ENCODE peak calls at places on chromosomes 5 and 9, in nine cellular contexts. C is GM13977, F is AG10803, E is natural killer cell, H is pancreas, U is cardiac muscle cell, D is A549, Q is mammary epithelial cell, P is astrocyte. T is an unnamed sample.
A peak's percentile ranks its signal among the peaks of the same experiment; 100 is the strongest.

GRCh38 chr5:132389453-132390286 is 20.2 kb downstream of the SLC22A5 start:
- DNase-seq in C (no peak), F (peak; percentile 99), E (no peak), H (no peak), U (peak; percentile 97), D (peak; percentile 93), Q (peak; percentile 100), P (peak; percentile 100), T (peak; percentile 42)

GRCh38 chr5:56971275-56971674 is 19.4 kb upstream of the MIER3 start:
- DNase-seq in C (no peak), F (no peak), E (no peak), H (no peak), U (no peak), D (no peak), Q (no peak), P (no peak), T (no peak)

GRCh38 chr5:107668154-107668932 is 2.4 kb downstream of the EFNA5 start:
- DNase-seq in C (no peak), F (no peak), E (no peak), H (no peak), U (no peak), D (no peak), Q (peak; percentile 30), P (no peak), T (no peak)

GRCh38 chr9:112535811-112536210 is 49.2 kb downstream of the KIAA1958 start:
- DNase-seq in C (no peak), F (peak; percentile 74), E (no peak), H (no peak), U (peak; percentile 38), D (no peak), Q (no peak), P (peak; percentile 65), T (no peak)

GRCh38 chr5:33184367-33184766 is 256.4 kb upstream of the TARS1 start:
- DNase-seq in C (no peak), F (no peak), E (no peak), H (no peak), U (no peak), D (no peak), Q (no peak), P (no peak), T (no peak)

GRCh38 chr9:136239963-136240330 is 5.7 kb downstream of the QSOX2 start:
- DNase-seq in C (no peak), F (no peak), E (no peak), H (no peak), U (no peak), D (no peak), Q (no peak), P (no peak), T (no peak)

GRCh38 chr5:1787472-1788047 is 12.1 kb downstream of the MRPL36 start:
- DNase-seq in C (no peak), F (no peak), E (no peak), H (no peak), U (no peak), D (no peak), Q (no peak), P (no peak), T (no peak)

GRCh38 chr5:36692791-36693763 is 86.7 kb downstream of the SLC1A3 start:
- DNase-seq in C (peak; percentile 81), F (peak; percentile 74), E (peak; percentile 20), H (peak; percentile 56), U (peak; percentile 87), D (peak; percentile 62), Q (peak; percentile 57), P (peak; percentile 49), T (peak; percentile 80)

GRCh38 chr5:120771181-120771580 is 307.1 kb downstream of the PRR16 start:
- DNase-seq in C (no peak), F (peak; percentile 79), E (no peak), H (no peak), U (no peak), D (no peak), Q (no peak), P (no peak), T (no peak)

GRCh38 chr9:35481347-35481975 is 8.4 kb upstream of the RUSC2 start:
- DNase-seq in C (peak; percentile 36), F (peak; percentile 80), E (no peak), H (peak; percentile 48), U (peak; percentile 87), D (peak; percentile 74), Q (peak; percentile 56), P (peak; percentile 25), T (no peak)

GRCh38 chr5:145531038-145531734 is 304.0 kb downstream of the PRELID2 start:
- DNase-seq in C (no peak), F (peak; percentile 72), E (no peak), H (peak; percentile 24), U (peak; percentile 84), D (peak; percentile 48), Q (peak; percentile 87), P (peak; percentile 84), T (no peak)

GRCh38 chr9:88712484-88712883 is 177.5 kb downstream of the NXNL2 start:
- DNase-seq in C (no peak), F (no peak), E (no peak), H (no peak), U (no peak), D (no peak), Q (no peak), P (no peak), T (no peak)

GRCh38 chr9:88711719-88712118 is 176.7 kb downstream of the NXNL2 start:
- DNase-seq in C (no peak), F (no peak), E (no peak), H (no peak), U (no peak), D (no peak), Q (no peak), P (no peak), T (no peak)

GRCh38 chr9:88706193-88707112 is 171.5 kb downstream of the NXNL2 start:
- DNase-seq in C (no peak), F (no peak), E (no peak), H (no peak), U (no peak), D (no peak), Q (no peak), P (peak; percentile 11), T (no peak)

GRCh38 chr9:88713022-88713421 is 178.0 kb downstream of the NXNL2 start:
- DNase-seq in C (no peak), F (no peak), E (no peak), H (no peak), U (no peak), D (no peak), Q (no peak), P (no peak), T (no peak)

GRCh38 chr9:88710449-88710848 is 175.5 kb downstream of the NXNL2 start:
- DNase-seq in C (no peak), F (no peak), E (no peak), H (no peak), U (no peak), D (no peak), Q (no peak), P (no peak), T (no peak)
- TF ChIP-seq CTCF in C (no peak), F (no peak), E (no peak), H (no peak), U (no peak), D (no peak), Q (no peak), P (no peak), T (no peak)

GRCh38 chr5:78984611-78985406 is at the start of gene ARSB:
- DNase-seq in C (peak; percentile 93), F (peak; percentile 78), E (peak; percentile 76), H (peak; percentile 86), U (peak; percentile 88), D (peak; percentile 85), Q (peak; percentile 82), P (peak; percentile 65), T (peak; percentile 90)
- TF ChIP-seq CTCF in C (peak; percentile 10), F (peak; percentile 46), E (no peak), H (no peak), U (peak; percentile 35), D (no peak), Q (peak; percentile 4), P (no peak), T (no peak)

GRCh38 chr5:151082274-151082902 is 1.6 kb upstream of the TNIP1 start:
- DNase-seq in C (no peak), F (no peak), E (no peak), H (no peak), U (peak; percentile 46), D (peak; percentile 65), Q (peak; percentile 65), P (no peak), T (no peak)
- TF ChIP-seq CTCF in C (peak; percentile 15), F (peak; percentile 44), E (no peak), H (no peak), U (peak; percentile 31), D (no peak), Q (peak; percentile 52), P (peak; percentile 26), T (peak; percentile 64)

GRCh38 chr5:135885031-135885430 is 10.6 kb downstream of the IL9 start:
- DNase-seq in C (no peak), F (no peak), E (no peak), H (no peak), U (no peak), D (no peak), Q (no peak), P (no peak), T (no peak)

GRCh38 chr5:135880801-135881200 is 14.8 kb downstream of the IL9 start:
- DNase-seq in C (no peak), F (no peak), E (no peak), H (no peak), U (no peak), D (no peak), Q (peak; percentile 40), P (no peak), T (no peak)

GRCh38 chr5:135883026-135883425 is 12.6 kb downstream of the IL9 start:
- DNase-seq in C (no peak), F (no peak), E (no peak), H (no peak), U (no peak), D (no peak), Q (no peak), P (no peak), T (no peak)

GRCh38 chr5:135881244-135881643 is 14.4 kb downstream of the IL9 start:
- DNase-seq in C (no peak), F (no peak), E (no peak), H (no peak), U (no peak), D (no peak), Q (no peak), P (no peak), T (no peak)

GRCh38 chr5:135883441-135883840 is 12.2 kb downstream of the IL9 start:
- DNase-seq in C (no peak), F (no peak), E (no peak), H (no peak), U (no peak), D (no peak), Q (no peak), P (no peak), T (no peak)
- TF ChIP-seq CTCF in C (peak; percentile 30), F (peak; percentile 21), E (no peak), H (no peak), U (no peak), D (peak; percentile 15), Q (no peak), P (no peak), T (no peak)

DNA sequence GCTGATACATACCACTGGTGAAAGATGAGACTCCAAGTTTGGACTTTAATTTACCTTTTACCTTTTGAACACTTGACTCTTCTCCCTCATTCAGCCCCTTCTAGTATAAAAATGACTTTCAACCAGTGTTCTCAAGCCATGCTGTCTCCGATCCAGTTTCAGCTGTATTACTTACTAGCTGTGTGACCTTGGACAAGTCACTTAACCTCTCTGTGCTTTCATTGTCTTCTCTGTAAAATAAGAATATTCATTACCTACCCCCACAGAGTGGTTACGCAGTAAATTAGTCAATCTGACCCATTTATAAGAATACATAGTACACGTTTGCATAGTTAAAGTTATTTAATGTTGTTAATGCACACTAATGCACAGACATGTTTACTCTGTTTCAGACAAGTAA is 12.6 kb upstream of the CEMIP2 start:
- DNase-seq in C (no peak), F (no peak), E (no peak), H (no peak), U (no peak), D (no peak), Q (no peak), P (no peak), T (no peak)
- TF ChIP-seq CTCF in C (no peak), F (no peak), E (no peak), H (no peak), U (no peak), D (no peak), Q (no peak), P (no peak), T (no peak)